ENCODE peak calls at places on chromosomes 13 and 19, in eight cellular contexts. O, E, L, W, P, H, M and U are unnamed samples.
A peak's percentile ranks its signal among the peaks of the same experiment; 100 is the strongest.

GRCh38 chr13:93996471-93996870 is 483.0 kb downstream of the DCT start:
- DNase-seq in W (no peak), E (no peak), L (no peak), O (no peak), P (no peak), H (no peak), M (no peak), U (no peak)

GRCh38 chr19:20472854-20473253 is 92.7 kb downstream of the ZNF737 start:
- DNase-seq in L (no peak), P (no peak), H (no peak), W (no peak), O (no peak), E (no peak), M (no peak), U (no peak)

GRCh38 chr13:44355643-44356042 is 18.0 kb upstream of the SERP2 start:
- DNase-seq in M (no peak), P (no peak), W (no peak), H (no peak), O (no peak), L (no peak), E (no peak), U (no peak)

GRCh38 chr19:42148270-42148669 is 16.0 kb upstream of the POU2F2 start:
- DNase-seq in H (no peak), M (no peak), W (no peak), L (no peak), O (no peak), P (no peak), E (no peak), U (no peak)

GRCh38 chr19:6730153-6730804 is 7.1 kb downstream of the GPR108 start:
- DNase-seq in H (no peak), L (no peak), O (no peak), P (no peak), M (no peak), E (peak; percentile 66), W (no peak), U (no peak)

GRCh38 chr19:48396871-48397176 is 3.4 kb downstream of the GRIN2D start:
- DNase-seq in H (no peak), P (no peak), E (no peak), W (no peak), M (no peak), L (no peak), O (no peak), U (no peak)

GRCh38 chr19:7515471-7516226 is at the start of gene ZNF358:
- DNase-seq in H (peak; percentile 63), P (no peak), O (peak; percentile 63), E (peak; percentile 69), L (no peak), W (peak; percentile 78), M (peak; percentile 20), U (peak; percentile 88)

GRCh38 chr19:6279931-6280591 is at the start of gene MLLT1:
- DNase-seq in L (peak; percentile 100), W (peak; percentile 96), M (peak; percentile 96), H (peak; percentile 99), E (peak; percentile 98), P (peak; percentile 80), O (peak; percentile 97), U (peak; percentile 97)

GRCh38 chr19:29815231-29815630 is 3.4 kb downstream of the CCNE1 start:
- DNase-seq in H (no peak), P (no peak), W (no peak), E (no peak), L (no peak), O (no peak), M (no peak), U (no peak)

GRCh38 chr13:20702945-20703784 is at the start of gene IL17D:
- DNase-seq in W (peak; percentile 36), L (peak; percentile 33), H (peak; percentile 32), E (peak; percentile 51), M (no peak), P (no peak), O (peak; percentile 64), U (peak; percentile 39)

GRCh38 chr19:57302020-57302465 is 18.2 kb upstream of the ZNF543 start:
- DNase-seq in O (no peak), L (no peak), E (no peak), W (no peak), H (peak; percentile 91), P (no peak), M (no peak), U (peak; percentile 98)

GRCh38 chr13:34591163-34591562 is 350.9 kb upstream of the NBEA start:
- DNase-seq in W (no peak), M (no peak), P (no peak), H (no peak), L (no peak), O (no peak), E (no peak), U (no peak)

GRCh38 chr19:17205237-17206140 is 9.7 kb upstream of the USE1 start:
- DNase-seq in L (no peak), E (peak; percentile 55), H (peak; percentile 38), M (peak; percentile 26), O (peak; percentile 74), P (peak; percentile 58), W (peak; percentile 66), U (no peak)

GRCh38 chr19:49887653-49888477 is 8.8 kb downstream of the IL4I1 start:
- DNase-seq in O (no peak), E (no peak), P (no peak), L (no peak), H (no peak), W (no peak), M (no peak), U (no peak)

GRCh38 chr19:34327851-34328250 is 37.1 kb upstream of the GPI start:
- DNase-seq in W (no peak), L (no peak), H (no peak), E (no peak), P (no peak), M (no peak), O (no peak), U (no peak)

GRCh38 chr19:48512504-48513288 is 1.1 kb upstream of the LMTK3 start:
- DNase-seq in W (no peak), O (no peak), M (no peak), H (no peak), P (no peak), E (no peak), L (no peak), U (no peak)